ENCODE peak calls at places on chromosomes 11 and 22, in seven cellular contexts. K, Y, C, V, X, Z and L are unnamed samples.

GRCh38 chr22:31944700-31945477 is 554 bp downstream of the YWHAH start:
- DNase-seq in Y (peak; percentile 33), X (no peak), K (peak; percentile 27), V (peak; percentile 63), C (peak; percentile 29), Z (no peak), L (no peak)

GRCh38 chr22:46195487-46196165 is 45.3 kb downstream of the PPARA start:
- DNase-seq in K (no peak), Z (no peak), X (no peak), C (no peak), V (no peak), Y (no peak), L (no peak)

GRCh38 chr11:24239016-24239720 is 257.7 kb upstream of the LUZP2 start:
- DNase-seq in Y (no peak), K (no peak), X (no peak), C (peak; percentile 75), Z (peak; percentile 86), V (no peak), L (no peak)

GRCh38 chr22:40325315-40325714 is 21.0 kb upstream of the ADSL start:
- DNase-seq in X (no peak), Z (no peak), Y (peak; percentile 49), K (peak; percentile 49), V (no peak), C (no peak), L (no peak)

GRCh38 chr11:115244758-115245157 is 259.5 kb downstream of the CADM1 start:
- DNase-seq in Y (no peak), C (no peak), K (no peak), V (no peak), X (no peak), Z (no peak), L (no peak)

GRCh38 chr11:73464347-73464746 is 88.1 kb downstream of the RELT start:
- DNase-seq in X (no peak), V (peak; percentile 24), Z (no peak), C (no peak), Y (no peak), K (no peak), L (no peak)

GRCh38 chr22:48572951-48573350 is 1254.7 kb downstream of the BRD1 start:
- DNase-seq in C (no peak), K (no peak), Y (no peak), X (no peak), Z (no peak), V (no peak), L (no peak)

GRCh38 chr11:126597041-126597440 is 241.6 kb downstream of the ST3GAL4 start:
- DNase-seq in C (no peak), K (no peak), Z (no peak), X (no peak), Y (no peak), V (no peak), L (no peak)

GRCh38 chr11:110763249-110764011 is 51.2 kb upstream of the ARHGAP20 start:
- DNase-seq in K (no peak), V (no peak), X (no peak), Z (peak; percentile 35), Y (no peak), C (peak; percentile 69), L (no peak)

GRCh38 chr11:64714664-64715063 is 8.3 kb downstream of the NRXN2 start:
- DNase-seq in C (no peak), X (no peak), Y (no peak), K (no peak), V (no peak), Z (no peak), L (no peak)

GRCh38 chr11:68358416-68358815 is 46.0 kb downstream of the LRP5 start:
- DNase-seq in K (no peak), Z (no peak), Y (no peak), V (no peak), X (no peak), C (peak; percentile 71), L (no peak)

GRCh38 chr11:11709447-11710239 is 87.8 kb upstream of the GALNT18 start:
- DNase-seq in V (no peak), K (no peak), C (no peak), Y (no peak), X (no peak), Z (no peak), L (no peak)

GRCh38 chr22:45164217-45165123 is 745 bp downstream of the NUP50 start:
- DNase-seq in V (peak; percentile 45), C (peak; percentile 5), X (no peak), Y (peak; percentile 45), Z (no peak), K (no peak), L (no peak)

GRCh38 chr22:49197500-49197899 is 630.2 kb downstream of the BRD1 start:
- DNase-seq in X (no peak), Y (no peak), Z (no peak), V (no peak), C (no peak), K (no peak), L (no peak)

GRCh38 chr22:21026783-21027692 is 5.3 kb downstream of the SLC7A4 start:
- DNase-seq in K (no peak), Z (no peak), Y (no peak), V (no peak), C (peak; percentile 64), X (no peak), L (no peak)

GRCh38 chr11:115207916-115208315 is 296.3 kb downstream of the CADM1 start:
- DNase-seq in Y (no peak), C (no peak), Z (no peak), X (no peak), V (no peak), K (no peak), L (no peak)

GRCh38 chr11:2132874-2133480 is 6.2 kb downstream of the IGF2 start:
- DNase-seq in C (no peak), X (no peak), V (no peak), K (no peak), Y (no peak), Z (no peak), L (no peak)

GRCh38 chr11:37230865-37231264 is 632.8 kb upstream of the RAG2 start:
- DNase-seq in V (no peak), C (no peak), K (no peak), X (no peak), Y (no peak), Z (no peak), L (no peak)

GRCh38 chr11:100932474-100933100 is 197.0 kb downstream of the PGR start:
- DNase-seq in Z (no peak), Y (no peak), X (peak; percentile 11), V (peak; percentile 54), C (peak; percentile 48), K (no peak), L (no peak)

GRCh38 chr22:31753005-31753633 is 700 bp upstream of the DEPDC5 start:
- DNase-seq in Y (no peak), X (no peak), Z (no peak), K (no peak), C (no peak), V (peak; percentile 88), L (no peak)

GRCh38 chr22:36281726-36282077 is 28.8 kb downstream of the APOL1 start:
- DNase-seq in K (no peak), Y (no peak), X (no peak), C (no peak), Z (no peak), V (no peak), L (no peak)

GRCh38 chr11:40247023-40247422 is 1212.4 kb downstream of the LRRC4C start:
- DNase-seq in X (no peak), Z (no peak), Y (no peak), V (peak; percentile 50), K (no peak), C (no peak), L (no peak)

GRCh38 chr22:30749272-30749671 is 54.6 kb downstream of the OSBP2 start:
- DNase-seq in Z (no peak), V (no peak), C (no peak), X (no peak), Y (no peak), K (no peak), L (no peak)

GRCh38 chr22:17638182-17638431 is 450 bp upstream of the BCL2L13 start:
- DNase-seq in V (peak; percentile 81), K (no peak), Z (no peak), Y (no peak), X (no peak), C (no peak), L (peak; percentile 64)

GRCh38 chr22:49856766-49857618 is 3.3 kb downstream of the ZBED4 start:
- DNase-seq in V (no peak), K (no peak), Z (no peak), X (no peak), C (no peak), Y (no peak), L (no peak)

GRCh38 chr11:2480874-2481220 is 36.0 kb downstream of the KCNQ1 start:
- DNase-seq in Z (no peak), Y (no peak), V (no peak), X (no peak), K (no peak), C (no peak), L (peak; percentile 73)

GRCh38 chr11:125903753-125904659 is at the start of gene DDX25:
- DNase-seq in X (no peak), K (peak; percentile 18), V (peak; percentile 88), C (no peak), Y (no peak), Z (no peak), L (no peak)

GRCh38 chr11:104343578-104343977 is 179.6 kb upstream of the PDGFD start:
- DNase-seq in Y (no peak), V (peak; percentile 64), X (no peak), K (no peak), C (no peak), Z (no peak), L (no peak)

GRCh38 chr11:124079631-124080318 is 35.5 kb upstream of the VWA5A start:
- DNase-seq in K (no peak), C (no peak), V (no peak), Z (no peak), X (no peak), Y (no peak), L (no peak)